ENCODE peak calls at places on chromosomes 2 and 18, in ten cellular contexts. O is NCI-H146; Z is GM12891; L is progenitor cell of endocrine pancreas; D is activated naive CD4-positive, alpha-beta T cell; A is neural crest cell; N is mesothelial cell of epicardium; W is nephron progenitor cell; U is gastrocnemius medialis; T is effector memory CD8-positive, alpha-beta T cell. Q is an unnamed sample.

GRCh38 chr2:233117811-233118480 is 57.8 kb downstream of the INPP5D start:
- DNase-seq in O (no peak), Z (no peak), L (no peak), D (no peak), A (no peak), N (no peak), W (no peak), U (no peak), T (no peak), Q (no peak)

GRCh38 chr18:67199993-67200617 is 316.4 kb downstream of the DSEL start:
- DNase-seq in O (peak), Z (no peak), L (no peak), D (no peak), A (no peak), N (no peak), W (no peak), U (no peak), T (no peak), Q (no peak)

GRCh38 chr2:218400167-218400929 is 680 bp downstream of the CTDSP1 start:
- DNase-seq in O (peak), Z (peak), L (no peak), D (no peak), A (no peak), N (no peak), W (peak), U (no peak), T (no peak), Q (no peak)

GRCh38 chr2:227876536-227876882 is 5.1 kb downstream of the DAW1 start:
- DNase-seq in O (no peak), Z (no peak), L (no peak), D (no peak), A (no peak), N (no peak), W (no peak), U (no peak), T (no peak), Q (no peak)

GRCh38 chr2:109212836-109213563 is 84.0 kb downstream of the SH3RF3 start:
- DNase-seq in O (no peak), Z (no peak), L (no peak), D (no peak), A (no peak), N (no peak), W (no peak), U (no peak), T (no peak), Q (no peak)

GRCh38 chr2:26273501-26273900 is 28.8 kb downstream of the HADHB start:
- DNase-seq in O (no peak), Z (no peak), L (no peak), D (no peak), A (no peak), N (no peak), W (no peak), U (no peak), T (no peak), Q (no peak)

GRCh38 chr2:1651131-1652066 is 92.9 kb downstream of the PXDN start:
- DNase-seq in O (no peak), Z (no peak), L (no peak), D (no peak), A (no peak), N (no peak), W (no peak), U (no peak), T (no peak), Q (no peak)

GRCh38 chr18:47077111-47077510 is 41.7 kb upstream of the ELOA2 start:
- DNase-seq in O (no peak), Z (no peak), L (no peak), D (no peak), A (no peak), N (no peak), W (no peak), U (no peak), T (no peak), Q (no peak)

GRCh38 chr2:12734914-12735654 is 18.3 kb downstream of the TRIB2 start:
- DNase-seq in O (no peak), Z (no peak), L (no peak), D (no peak), A (no peak), N (no peak), W (no peak), U (peak), T (no peak), Q (no peak)

GRCh38 chr2:216464104-216464720 is 34.4 kb upstream of the RPL37A start:
- DNase-seq in O (no peak), Z (no peak), L (no peak), D (no peak), A (no peak), N (no peak), W (no peak), U (no peak), T (no peak), Q (no peak)

GRCh38 chr2:226164512-226164911 is 635.1 kb downstream of the IRS1 start:
- DNase-seq in O (no peak), Z (no peak), L (no peak), D (no peak), A (no peak), N (no peak), W (no peak), U (no peak), T (no peak), Q (no peak)

GRCh38 chr2:96408631-96409542 is 73.3 kb downstream of the NCAPH start:
- DNase-seq in O (peak), Z (no peak), L (no peak), D (no peak), A (peak), N (no peak), W (no peak), U (no peak), T (no peak), Q (no peak)

GRCh38 chr2:109690457-109690821 is 76.3 kb downstream of the SOWAHC start:
- DNase-seq in O (no peak), Z (no peak), L (no peak), D (no peak), A (no peak), N (no peak), W (no peak), U (no peak), T (no peak), Q (no peak)

GRCh38 chr2:20049631-20050030 is 1.8 kb downstream of the LAPTM4A start:
- DNase-seq in O (no peak), Z (no peak), L (no peak), D (no peak), A (no peak), N (no peak), W (no peak), U (no peak), T (no peak), Q (no peak)

GRCh38 chr2:132424526-132425121 is 8.0 kb downstream of the GPR39 start:
- DNase-seq in O (no peak), Z (no peak), L (no peak), D (no peak), A (no peak), N (no peak), W (no peak), U (no peak), T (no peak), Q (no peak)

GRCh38 chr2:155310589-155310988 is 612.1 kb downstream of the KCNJ3 start:
- DNase-seq in O (peak), Z (no peak), L (no peak), D (no peak), A (no peak), N (no peak), W (no peak), U (no peak), T (no peak), Q (no peak)

GRCh38 chr2:125797192-125797591 is 858.8 kb upstream of the GYPC start:
- DNase-seq in O (no peak), Z (no peak), L (no peak), D (no peak), A (no peak), N (no peak), W (no peak), U (no peak), T (no peak), Q (no peak)

Q was measured in epithelial cell of prostate.